ENCODE peak calls at places on chromosome 18, in eight cellular contexts. One of them, this sample, is unnamed.
A peak's percentile ranks its signal among the peaks of the same experiment; 100 is the strongest.

GRCh38 chr18:3441290-3441689 is 8.7 kb upstream of the TGIF1 start:
- DNase-seq in T-helper 1 cell: no peak
- DNase-seq in natural killer cell treated with Interleukin-12 subunit alpha and Interleukin-12 subunit beta and Interleukin-15 and Interleukin-18, amount 100 ng/mL, for 72 hours: no peak
- DNase-seq in stimulated activated CD8-positive, alpha-beta memory T cell treated with anti-CD3 and anti-CD28 coated beads, Interleukin-15, amount 100 ng/mL, for 4 hours: no peak
- DNase-seq in PC-9: no peak
- DNase-seq in T-cell: no peak
- DNase-seq in HCT116: no peak
- DNase-seq in NCI-H460: peak; percentile 60
- DNase-seq in this sample: no peak

GRCh38 chr18:22106536-22107292 is 62.7 kb upstream of the GATA6 start:
- DNase-seq in stimulated activated CD8-positive, alpha-beta memory T cell treated with anti-CD3 and anti-CD28 coated beads, Interleukin-15, amount 100 ng/mL, for 4 hours: no peak
- DNase-seq in T-helper 1 cell: no peak
- DNase-seq in PC-9: peak; percentile 84
- DNase-seq in natural killer cell treated with Interleukin-12 subunit alpha and Interleukin-12 subunit beta and Interleukin-15 and Interleukin-18, amount 100 ng/mL, for 72 hours: no peak
- DNase-seq in HCT116: no peak
- DNase-seq in NCI-H460: no peak
- DNase-seq in T-cell: no peak
- DNase-seq in this sample: no peak

GRCh38 chr18:9091066-9091476 is 11.4 kb upstream of the NDUFV2 start:
- DNase-seq in natural killer cell treated with Interleukin-12 subunit alpha and Interleukin-12 subunit beta and Interleukin-15 and Interleukin-18, amount 100 ng/mL, for 72 hours: no peak
- DNase-seq in T-cell: no peak
- DNase-seq in PC-9: no peak
- DNase-seq in HCT116: no peak
- DNase-seq in NCI-H460: no peak
- DNase-seq in T-helper 1 cell: no peak
- DNase-seq in stimulated activated CD8-positive, alpha-beta memory T cell treated with anti-CD3 and anti-CD28 coated beads, Interleukin-15, amount 100 ng/mL, for 4 hours: no peak
- DNase-seq in this sample: peak; percentile 29

GRCh38 chr18:58354051-58354450 is 274.8 kb downstream of the ALPK2 start:
- DNase-seq in stimulated activated CD8-positive, alpha-beta memory T cell treated with anti-CD3 and anti-CD28 coated beads, Interleukin-15, amount 100 ng/mL, for 4 hours: no peak
- DNase-seq in natural killer cell treated with Interleukin-12 subunit alpha and Interleukin-12 subunit beta and Interleukin-15 and Interleukin-18, amount 100 ng/mL, for 72 hours: no peak
- DNase-seq in PC-9: no peak
- DNase-seq in T-cell: no peak
- DNase-seq in NCI-H460: no peak
- DNase-seq in HCT116: no peak
- DNase-seq in T-helper 1 cell: no peak
- DNase-seq in this sample: no peak

GRCh38 chr18:10343778-10344177 is 110.7 kb upstream of the APCDD1 start:
- DNase-seq in HCT116: no peak
- DNase-seq in stimulated activated CD8-positive, alpha-beta memory T cell treated with anti-CD3 and anti-CD28 coated beads, Interleukin-15, amount 100 ng/mL, for 4 hours: no peak
- DNase-seq in PC-9: no peak
- DNase-seq in NCI-H460: no peak
- DNase-seq in natural killer cell treated with Interleukin-12 subunit alpha and Interleukin-12 subunit beta and Interleukin-15 and Interleukin-18, amount 100 ng/mL, for 72 hours: no peak
- DNase-seq in T-helper 1 cell: no peak
- DNase-seq in T-cell: no peak
- DNase-seq in this sample: no peak

GRCh38 chr18:3593381-3593903 is 143.5 kb downstream of the TGIF1 start:
- DNase-seq in natural killer cell treated with Interleukin-12 subunit alpha and Interleukin-12 subunit beta and Interleukin-15 and Interleukin-18, amount 100 ng/mL, for 72 hours: no peak
- DNase-seq in T-helper 1 cell: peak; percentile 19
- DNase-seq in stimulated activated CD8-positive, alpha-beta memory T cell treated with anti-CD3 and anti-CD28 coated beads, Interleukin-15, amount 100 ng/mL, for 4 hours: no peak
- DNase-seq in HCT116: no peak
- DNase-seq in NCI-H460: no peak
- DNase-seq in PC-9: no peak
- DNase-seq in T-cell: no peak
- DNase-seq in this sample: no peak

GRCh38 chr18:13254971-13255927 is 36.7 kb downstream of the LDLRAD4 start:
- DNase-seq in natural killer cell treated with Interleukin-12 subunit alpha and Interleukin-12 subunit beta and Interleukin-15 and Interleukin-18, amount 100 ng/mL, for 72 hours: no peak
- DNase-seq in PC-9: no peak
- DNase-seq in stimulated activated CD8-positive, alpha-beta memory T cell treated with anti-CD3 and anti-CD28 coated beads, Interleukin-15, amount 100 ng/mL, for 4 hours: no peak
- DNase-seq in T-helper 1 cell: no peak
- DNase-seq in NCI-H460: no peak
- DNase-seq in HCT116: no peak
- DNase-seq in T-cell: no peak
- DNase-seq in this sample: no peak

GRCh38 chr18:79318142-79318673 is 77.5 kb upstream of the NFATC1 start:
- DNase-seq in T-helper 1 cell: no peak
- DNase-seq in PC-9: no peak
- DNase-seq in T-cell: no peak
- DNase-seq in HCT116: no peak
- DNase-seq in NCI-H460: no peak
- DNase-seq in natural killer cell treated with Interleukin-12 subunit alpha and Interleukin-12 subunit beta and Interleukin-15 and Interleukin-18, amount 100 ng/mL, for 72 hours: no peak
- DNase-seq in stimulated activated CD8-positive, alpha-beta memory T cell treated with anti-CD3 and anti-CD28 coated beads, Interleukin-15, amount 100 ng/mL, for 4 hours: no peak
- DNase-seq in this sample: no peak

GRCh38 chr18:73645175-73645715 is 502.4 kb downstream of the FBXO15 start:
- DNase-seq in T-helper 1 cell: no peak
- DNase-seq in T-cell: no peak
- DNase-seq in PC-9: no peak
- DNase-seq in stimulated activated CD8-positive, alpha-beta memory T cell treated with anti-CD3 and anti-CD28 coated beads, Interleukin-15, amount 100 ng/mL, for 4 hours: no peak
- DNase-seq in HCT116: no peak
- DNase-seq in natural killer cell treated with Interleukin-12 subunit alpha and Interleukin-12 subunit beta and Interleukin-15 and Interleukin-18, amount 100 ng/mL, for 72 hours: no peak
- DNase-seq in NCI-H460: no peak
- DNase-seq in this sample: no peak

GRCh38 chr18:27491772-27492171 is 306.7 kb upstream of the CHST9 start:
- DNase-seq in NCI-H460: no peak
- DNase-seq in HCT116: no peak
- DNase-seq in stimulated activated CD8-positive, alpha-beta memory T cell treated with anti-CD3 and anti-CD28 coated beads, Interleukin-15, amount 100 ng/mL, for 4 hours: no peak
- DNase-seq in PC-9: no peak
- DNase-seq in T-cell: no peak
- DNase-seq in T-helper 1 cell: no peak
- DNase-seq in natural killer cell treated with Interleukin-12 subunit alpha and Interleukin-12 subunit beta and Interleukin-15 and Interleukin-18, amount 100 ng/mL, for 72 hours: no peak
- DNase-seq in this sample: no peak

GRCh38 chr18:67608909-67609308 is 92.4 kb upstream of the DSEL start:
- DNase-seq in T-cell: no peak
- DNase-seq in stimulated activated CD8-positive, alpha-beta memory T cell treated with anti-CD3 and anti-CD28 coated beads, Interleukin-15, amount 100 ng/mL, for 4 hours: no peak
- DNase-seq in PC-9: no peak
- DNase-seq in HCT116: no peak
- DNase-seq in T-helper 1 cell: no peak
- DNase-seq in NCI-H460: no peak
- DNase-seq in natural killer cell treated with Interleukin-12 subunit alpha and Interleukin-12 subunit beta and Interleukin-15 and Interleukin-18, amount 100 ng/mL, for 72 hours: no peak
- DNase-seq in this sample: no peak

GRCh38 chr18:11884396-11885030 is 23.6 kb downstream of the MPPE1 start:
- DNase-seq in T-helper 1 cell: no peak
- DNase-seq in HCT116: no peak
- DNase-seq in PC-9: no peak
- DNase-seq in T-cell: no peak
- DNase-seq in natural killer cell treated with Interleukin-12 subunit alpha and Interleukin-12 subunit beta and Interleukin-15 and Interleukin-18, amount 100 ng/mL, for 72 hours: no peak
- DNase-seq in NCI-H460: no peak
- DNase-seq in stimulated activated CD8-positive, alpha-beta memory T cell treated with anti-CD3 and anti-CD28 coated beads, Interleukin-15, amount 100 ng/mL, for 4 hours: no peak
- DNase-seq in this sample: no peak

GRCh38 chr18:62183578-62184195 is 3.2 kb downstream of the PIGN start:
- DNase-seq in T-helper 1 cell: no peak
- DNase-seq in PC-9: peak; percentile 57
- DNase-seq in HCT116: peak; percentile 55
- DNase-seq in natural killer cell treated with Interleukin-12 subunit alpha and Interleukin-12 subunit beta and Interleukin-15 and Interleukin-18, amount 100 ng/mL, for 72 hours: no peak
- DNase-seq in stimulated activated CD8-positive, alpha-beta memory T cell treated with anti-CD3 and anti-CD28 coated beads, Interleukin-15, amount 100 ng/mL, for 4 hours: no peak
- DNase-seq in NCI-H460: peak; percentile 26
- DNase-seq in T-cell: peak; percentile 9
- DNase-seq in this sample: peak; percentile 25

GRCh38 chr18:2236232-2236631 is 335.1 kb downstream of the METTL4 start:
- DNase-seq in stimulated activated CD8-positive, alpha-beta memory T cell treated with anti-CD3 and anti-CD28 coated beads, Interleukin-15, amount 100 ng/mL, for 4 hours: no peak
- DNase-seq in natural killer cell treated with Interleukin-12 subunit alpha and Interleukin-12 subunit beta and Interleukin-15 and Interleukin-18, amount 100 ng/mL, for 72 hours: no peak
- DNase-seq in HCT116: no peak
- DNase-seq in T-cell: no peak
- DNase-seq in PC-9: no peak
- DNase-seq in NCI-H460: no peak
- DNase-seq in T-helper 1 cell: no peak
- DNase-seq in this sample: no peak

GRCh38 chr18:48777737-48778111 is 173.0 kb downstream of the SMAD7 start:
- DNase-seq in HCT116: no peak
- DNase-seq in stimulated activated CD8-positive, alpha-beta memory T cell treated with anti-CD3 and anti-CD28 coated beads, Interleukin-15, amount 100 ng/mL, for 4 hours: no peak
- DNase-seq in T-helper 1 cell: no peak
- DNase-seq in NCI-H460: no peak
- DNase-seq in natural killer cell treated with Interleukin-12 subunit alpha and Interleukin-12 subunit beta and Interleukin-15 and Interleukin-18, amount 100 ng/mL, for 72 hours: no peak
- DNase-seq in T-cell: no peak
- DNase-seq in PC-9: no peak
- DNase-seq in this sample: no peak

GRCh38 chr18:74596959-74597661 is 560 bp upstream of the ZNF407 start:
- DNase-seq in stimulated activated CD8-positive, alpha-beta memory T cell treated with anti-CD3 and anti-CD28 coated beads, Interleukin-15, amount 100 ng/mL, for 4 hours: peak; percentile 50
- DNase-seq in HCT116: no peak
- DNase-seq in NCI-H460: peak; percentile 0
- DNase-seq in PC-9: peak; percentile 40
- DNase-seq in natural killer cell treated with Interleukin-12 subunit alpha and Interleukin-12 subunit beta and Interleukin-15 and Interleukin-18, amount 100 ng/mL, for 72 hours: peak; percentile 79
- DNase-seq in T-cell: peak; percentile 68
- DNase-seq in T-helper 1 cell: peak; percentile 45
- DNase-seq in this sample: peak; percentile 50

GRCh38 chr18:74378179-74378682 is 62.6 kb downstream of the C18orf63 start:
- DNase-seq in natural killer cell treated with Interleukin-12 subunit alpha and Interleukin-12 subunit beta and Interleukin-15 and Interleukin-18, amount 100 ng/mL, for 72 hours: no peak
- DNase-seq in T-helper 1 cell: no peak
- DNase-seq in NCI-H460: no peak
- DNase-seq in stimulated activated CD8-positive, alpha-beta memory T cell treated with anti-CD3 and anti-CD28 coated beads, Interleukin-15, amount 100 ng/mL, for 4 hours: no peak
- DNase-seq in PC-9: no peak
- DNase-seq in HCT116: no peak
- DNase-seq in T-cell: no peak
- DNase-seq in this sample: no peak

GRCh38 chr18:35581555-35582309 is at the start of gene GALNT1:
- DNase-seq in NCI-H460: no peak
- DNase-seq in stimulated activated CD8-positive, alpha-beta memory T cell treated with anti-CD3 and anti-CD28 coated beads, Interleukin-15, amount 100 ng/mL, for 4 hours: peak; percentile 0
- DNase-seq in natural killer cell treated with Interleukin-12 subunit alpha and Interleukin-12 subunit beta and Interleukin-15 and Interleukin-18, amount 100 ng/mL, for 72 hours: no peak
- DNase-seq in PC-9: no peak
- DNase-seq in T-helper 1 cell: no peak
- DNase-seq in HCT116: no peak
- DNase-seq in T-cell: peak; percentile 21
- DNase-seq in this sample: no peak

GRCh38 chr18:71022389-71022788 is 733.5 kb downstream of the SOCS6 start:
- DNase-seq in HCT116: no peak
- DNase-seq in NCI-H460: no peak
- DNase-seq in T-cell: no peak
- DNase-seq in natural killer cell treated with Interleukin-12 subunit alpha and Interleukin-12 subunit beta and Interleukin-15 and Interleukin-18, amount 100 ng/mL, for 72 hours: no peak
- DNase-seq in T-helper 1 cell: no peak
- DNase-seq in PC-9: no peak
- DNase-seq in stimulated activated CD8-positive, alpha-beta memory T cell treated with anti-CD3 and anti-CD28 coated beads, Interleukin-15, amount 100 ng/mL, for 4 hours: no peak
- DNase-seq in this sample: no peak

GRCh38 chr18:33761363-33761762 is 183.3 kb downstream of the ASXL3 start:
- DNase-seq in natural killer cell treated with Interleukin-12 subunit alpha and Interleukin-12 subunit beta and Interleukin-15 and Interleukin-18, amount 100 ng/mL, for 72 hours: no peak
- DNase-seq in NCI-H460: peak; percentile 12
- DNase-seq in PC-9: no peak
- DNase-seq in T-helper 1 cell: no peak
- DNase-seq in HCT116: no peak
- DNase-seq in stimulated activated CD8-positive, alpha-beta memory T cell treated with anti-CD3 and anti-CD28 coated beads, Interleukin-15, amount 100 ng/mL, for 4 hours: no peak
- DNase-seq in T-cell: no peak
- DNase-seq in this sample: no peak

GRCh38 chr18:9825571-9826073 is 60.2 kb upstream of the TXNDC2 start:
- DNase-seq in natural killer cell treated with Interleukin-12 subunit alpha and Interleukin-12 subunit beta and Interleukin-15 and Interleukin-18, amount 100 ng/mL, for 72 hours: no peak
- DNase-seq in NCI-H460: peak; percentile 55
- DNase-seq in T-cell: no peak
- DNase-seq in stimulated activated CD8-positive, alpha-beta memory T cell treated with anti-CD3 and anti-CD28 coated beads, Interleukin-15, amount 100 ng/mL, for 4 hours: no peak
- DNase-seq in PC-9: peak; percentile 96
- DNase-seq in T-helper 1 cell: no peak
- DNase-seq in HCT116: peak; percentile 83
- DNase-seq in this sample: no peak

GRCh38 chr18:36188912-36189311 is 1.6 kb downstream of the MOCOS start:
- DNase-seq in natural killer cell treated with Interleukin-12 subunit alpha and Interleukin-12 subunit beta and Interleukin-15 and Interleukin-18, amount 100 ng/mL, for 72 hours: no peak
- DNase-seq in NCI-H460: no peak
- DNase-seq in T-cell: no peak
- DNase-seq in stimulated activated CD8-positive, alpha-beta memory T cell treated with anti-CD3 and anti-CD28 coated beads, Interleukin-15, amount 100 ng/mL, for 4 hours: no peak
- DNase-seq in PC-9: peak; percentile 56
- DNase-seq in T-helper 1 cell: no peak
- DNase-seq in HCT116: no peak
- DNase-seq in this sample: no peak

GRCh38 chr18:79682896-79683625 is 3.5 kb downstream of the CTDP1 start:
- DNase-seq in stimulated activated CD8-positive, alpha-beta memory T cell treated with anti-CD3 and anti-CD28 coated beads, Interleukin-15, amount 100 ng/mL, for 4 hours: no peak
- DNase-seq in T-helper 1 cell: no peak
- DNase-seq in HCT116: no peak
- DNase-seq in T-cell: no peak
- DNase-seq in natural killer cell treated with Interleukin-12 subunit alpha and Interleukin-12 subunit beta and Interleukin-15 and Interleukin-18, amount 100 ng/mL, for 72 hours: no peak
- DNase-seq in PC-9: no peak
- DNase-seq in NCI-H460: no peak
- DNase-seq in this sample: peak; percentile 22

GRCh38 chr18:25457196-25457595 is 105.2 kb upstream of the ZNF521 start:
- DNase-seq in PC-9: no peak
- DNase-seq in HCT116: no peak
- DNase-seq in T-cell: no peak
- DNase-seq in stimulated activated CD8-positive, alpha-beta memory T cell treated with anti-CD3 and anti-CD28 coated beads, Interleukin-15, amount 100 ng/mL, for 4 hours: no peak
- DNase-seq in T-helper 1 cell: no peak
- DNase-seq in NCI-H460: no peak
- DNase-seq in natural killer cell treated with Interleukin-12 subunit alpha and Interleukin-12 subunit beta and Interleukin-15 and Interleukin-18, amount 100 ng/mL, for 72 hours: no peak
- DNase-seq in this sample: no peak

GRCh38 chr18:4068552-4069158 is 386.5 kb downstream of the DLGAP1 start:
- DNase-seq in T-helper 1 cell: no peak
- DNase-seq in natural killer cell treated with Interleukin-12 subunit alpha and Interleukin-12 subunit beta and Interleukin-15 and Interleukin-18, amount 100 ng/mL, for 72 hours: no peak
- DNase-seq in stimulated activated CD8-positive, alpha-beta memory T cell treated with anti-CD3 and anti-CD28 coated beads, Interleukin-15, amount 100 ng/mL, for 4 hours: no peak
- DNase-seq in NCI-H460: peak; percentile 50
- DNase-seq in PC-9: no peak
- DNase-seq in HCT116: peak; percentile 51
- DNase-seq in T-cell: peak; percentile 5
- DNase-seq in this sample: peak; percentile 10

GRCh38 chr18:28331551-28331950 is 154.6 kb upstream of the CDH2 start:
- DNase-seq in T-cell: no peak
- DNase-seq in NCI-H460: no peak
- DNase-seq in stimulated activated CD8-positive, alpha-beta memory T cell treated with anti-CD3 and anti-CD28 coated beads, Interleukin-15, amount 100 ng/mL, for 4 hours: no peak
- DNase-seq in HCT116: no peak
- DNase-seq in T-helper 1 cell: no peak
- DNase-seq in PC-9: no peak
- DNase-seq in natural killer cell treated with Interleukin-12 subunit alpha and Interleukin-12 subunit beta and Interleukin-15 and Interleukin-18, amount 100 ng/mL, for 72 hours: no peak
- DNase-seq in this sample: no peak

GRCh38 chr18:45670281-45670962 is 53.6 kb upstream of the SLC14A1 start:
- DNase-seq in PC-9: no peak
- DNase-seq in stimulated activated CD8-positive, alpha-beta memory T cell treated with anti-CD3 and anti-CD28 coated beads, Interleukin-15, amount 100 ng/mL, for 4 hours: no peak
- DNase-seq in T-cell: no peak
- DNase-seq in HCT116: no peak
- DNase-seq in T-helper 1 cell: no peak
- DNase-seq in NCI-H460: no peak
- DNase-seq in natural killer cell treated with Interleukin-12 subunit alpha and Interleukin-12 subunit beta and Interleukin-15 and Interleukin-18, amount 100 ng/mL, for 72 hours: no peak
- DNase-seq in this sample: peak; percentile 29

GRCh38 chr18:59988098-59988706 is 88.4 kb downstream of the PMAIP1 start:
- DNase-seq in T-cell: peak; percentile 45
- DNase-seq in NCI-H460: peak; percentile 35
- DNase-seq in HCT116: peak; percentile 49
- DNase-seq in stimulated activated CD8-positive, alpha-beta memory T cell treated with anti-CD3 and anti-CD28 coated beads, Interleukin-15, amount 100 ng/mL, for 4 hours: no peak
- DNase-seq in natural killer cell treated with Interleukin-12 subunit alpha and Interleukin-12 subunit beta and Interleukin-15 and Interleukin-18, amount 100 ng/mL, for 72 hours: no peak
- DNase-seq in PC-9: peak; percentile 50
- DNase-seq in T-helper 1 cell: no peak
- DNase-seq in this sample: peak; percentile 20

GRCh38 chr18:28147674-28148171 is 29.2 kb downstream of the CDH2 start:
- DNase-seq in HCT116: no peak
- DNase-seq in T-cell: no peak
- DNase-seq in stimulated activated CD8-positive, alpha-beta memory T cell treated with anti-CD3 and anti-CD28 coated beads, Interleukin-15, amount 100 ng/mL, for 4 hours: no peak
- DNase-seq in natural killer cell treated with Interleukin-12 subunit alpha and Interleukin-12 subunit beta and Interleukin-15 and Interleukin-18, amount 100 ng/mL, for 72 hours: no peak
- DNase-seq in T-helper 1 cell: no peak
- DNase-seq in NCI-H460: no peak
- DNase-seq in PC-9: no peak
- DNase-seq in this sample: no peak

GRCh38 chr18:13216732-13217465 is 1.7 kb upstream of the LDLRAD4 start:
- DNase-seq in T-cell: peak; percentile 56
- DNase-seq in NCI-H460: no peak
- DNase-seq in stimulated activated CD8-positive, alpha-beta memory T cell treated with anti-CD3 and anti-CD28 coated beads, Interleukin-15, amount 100 ng/mL, for 4 hours: peak; percentile 25
- DNase-seq in T-helper 1 cell: peak; percentile 30
- DNase-seq in HCT116: no peak
- DNase-seq in natural killer cell treated with Interleukin-12 subunit alpha and Interleukin-12 subunit beta and Interleukin-15 and Interleukin-18, amount 100 ng/mL, for 72 hours: no peak
- DNase-seq in PC-9: no peak
- DNase-seq in this sample: peak; percentile 26

GRCh38 chr18:76922107-76922506 is 99.8 kb downstream of the ZNF236 start:
- DNase-seq in T-helper 1 cell: no peak
- DNase-seq in stimulated activated CD8-positive, alpha-beta memory T cell treated with anti-CD3 and anti-CD28 coated beads, Interleukin-15, amount 100 ng/mL, for 4 hours: no peak
- DNase-seq in NCI-H460: peak; percentile 52
- DNase-seq in HCT116: peak; percentile 2
- DNase-seq in PC-9: no peak
- DNase-seq in natural killer cell treated with Interleukin-12 subunit alpha and Interleukin-12 subunit beta and Interleukin-15 and Interleukin-18, amount 100 ng/mL, for 72 hours: no peak
- DNase-seq in T-cell: peak; percentile 54
- DNase-seq in this sample: peak; percentile 10

GRCh38 chr18:24397694-24398365 is at the start of gene OSBPL1A:
- DNase-seq in T-helper 1 cell: peak; percentile 55
- DNase-seq in PC-9: peak; percentile 78
- DNase-seq in natural killer cell treated with Interleukin-12 subunit alpha and Interleukin-12 subunit beta and Interleukin-15 and Interleukin-18, amount 100 ng/mL, for 72 hours: peak; percentile 70
- DNase-seq in T-cell: peak; percentile 82
- DNase-seq in NCI-H460: peak; percentile 86
- DNase-seq in stimulated activated CD8-positive, alpha-beta memory T cell treated with anti-CD3 and anti-CD28 coated beads, Interleukin-15, amount 100 ng/mL, for 4 hours: peak; percentile 59
- DNase-seq in HCT116: peak; percentile 91
- DNase-seq in this sample: peak; percentile 68

GRCh38 chr18:47605093-47605492 is 325.4 kb downstream of the SMAD2 start:
- DNase-seq in natural killer cell treated with Interleukin-12 subunit alpha and Interleukin-12 subunit beta and Interleukin-15 and Interleukin-18, amount 100 ng/mL, for 72 hours: no peak
- DNase-seq in T-cell: no peak
- DNase-seq in NCI-H460: no peak
- DNase-seq in T-helper 1 cell: no peak
- DNase-seq in HCT116: no peak
- DNase-seq in PC-9: no peak
- DNase-seq in stimulated activated CD8-positive, alpha-beta memory T cell treated with anti-CD3 and anti-CD28 coated beads, Interleukin-15, amount 100 ng/mL, for 4 hours: no peak
- DNase-seq in this sample: no peak

GRCh38 chr18:32469691-32470131 is 971 bp downstream of the GAREM1 start:
- DNase-seq in PC-9: no peak
- DNase-seq in stimulated activated CD8-positive, alpha-beta memory T cell treated with anti-CD3 and anti-CD28 coated beads, Interleukin-15, amount 100 ng/mL, for 4 hours: no peak
- DNase-seq in T-helper 1 cell: no peak
- DNase-seq in natural killer cell treated with Interleukin-12 subunit alpha and Interleukin-12 subunit beta and Interleukin-15 and Interleukin-18, amount 100 ng/mL, for 72 hours: no peak
- DNase-seq in T-cell: no peak
- DNase-seq in NCI-H460: no peak
- DNase-seq in HCT116: no peak
- DNase-seq in this sample: no peak